ENCODE peak calls at places on chromosomes 6 and 20, in eight cellular contexts. I is activated naive CD8-positive, alpha-beta T cell treated with anti-CD3 and anti-CD28 coated beads, Interleukin-2, amount 50 U/mL, for 24 hours; M is activated B cell treated with CpG ODN at 0.5 μM for 24 hours; N is astrocyte of the spinal cord; T is AG08395; S is CD4-positive, CD25-positive, alpha-beta regulatory T cell; L is ureter; D is Calu3. R is an unnamed sample.
A peak's percentile ranks its signal among the peaks of the same experiment; 100 is the strongest.

GRCh38 chr6:17281497-17282481 is 628 bp downstream of the RBM24 start:
- DNase-seq in I (peak; percentile 1), M (no peak), N (peak; percentile 36), T (no peak), S (no peak), L (peak; percentile 45), D (no peak), R (no peak)

GRCh38 chr6:40744835-40745234 is 157.7 kb upstream of the LRFN2 start:
- DNase-seq in I (no peak), M (no peak), N (no peak), T (no peak), S (no peak), L (no peak), D (no peak), R (no peak)

GRCh38 chr6:105609375-105609991 is 206.6 kb upstream of the PREP start:
- DNase-seq in I (no peak), M (no peak), N (peak; percentile 84), T (no peak), S (no peak), L (no peak), D (no peak), R (no peak)

GRCh38 chr6:116033687-116034303 is 26.9 kb downstream of the FRK start:
- DNase-seq in I (no peak), M (no peak), N (no peak), T (no peak), S (no peak), L (no peak), D (no peak), R (no peak)

GRCh38 chr20:53739799-53740785 is 146.5 kb upstream of the ZNF217 start:
- DNase-seq in I (peak; percentile 18), M (no peak), N (no peak), T (no peak), S (no peak), L (no peak), D (peak; percentile 30), R (no peak)

GRCh38 chr20:63891061-63892002 is 3.6 kb upstream of the DNAJC5 start:
- DNase-seq in I (no peak), M (no peak), N (no peak), T (no peak), S (no peak), L (no peak), D (no peak), R (no peak)

GRCh38 chr6:112443666-112444065 is 96.5 kb downstream of the RFPL4B start:
- DNase-seq in I (no peak), M (no peak), N (peak; percentile 44), T (peak; percentile 70), S (no peak), L (no peak), D (no peak), R (no peak)

GRCh38 chr6:17224056-17224455 is 57.1 kb upstream of the RBM24 start:
- DNase-seq in I (no peak), M (no peak), N (peak; percentile 12), T (no peak), S (no peak), L (no peak), D (no peak), R (no peak)

GRCh38 chr6:13830803-13831202 is 16.4 kb upstream of the MCUR1 start:
- DNase-seq in I (no peak), M (no peak), N (no peak), T (no peak), S (no peak), L (no peak), D (no peak), R (no peak)

GRCh38 chr6:144346719-144347446 is 61.7 kb downstream of the UTRN start:
- DNase-seq in I (no peak), M (no peak), N (peak; percentile 72), T (peak; percentile 85), S (no peak), L (no peak), D (peak; percentile 26), R (no peak)

GRCh38 chr6:75526502-75527127 is 33.0 kb upstream of the FILIP1 start:
- DNase-seq in I (peak; percentile 38), M (no peak), N (peak; percentile 73), T (peak; percentile 66), S (peak; percentile 59), L (peak; percentile 71), D (peak; percentile 77), R (peak; percentile 62)

R was measured in naive thymus-derived CD4-positive, alpha-beta T cell.